ENCODE peak calls at places on chromosomes 11 and 22, in six cellular contexts. D, J, S, W, F and A are unnamed samples.

GRCh38 chr11:65789230-65790103 is 2.6 kb downstream of the OVOL1 start:
- DNase-seq in S (no peak), W (no peak), J (no peak), F (no peak), D (no peak), A (no peak)

GRCh38 chr11:115126092-115126491 is 378.1 kb downstream of the CADM1 start:
- DNase-seq in S (no peak), J (no peak), D (no peak), F (no peak), W (no peak), A (no peak)

GRCh38 chr11:34468209-34468841 is 29.6 kb downstream of the CAT start:
- DNase-seq in W (no peak), F (peak), S (peak), D (no peak), J (peak), A (peak)

GRCh38 chr11:35786918-35787557 is 124.5 kb downstream of the TRIM44 start:
- DNase-seq in F (no peak), W (no peak), D (no peak), S (peak), J (no peak), A (peak)

GRCh38 chr22:49553076-49553475 is 274.6 kb downstream of the BRD1 start:
- DNase-seq in S (no peak), D (no peak), J (no peak), F (no peak), W (peak), A (no peak)

GRCh38 chr22:21443735-21444421 is 23.3 kb upstream of the TMEM191C start:
- DNase-seq in D (no peak), W (peak), F (no peak), S (no peak), J (no peak), A (no peak)

GRCh38 chr11:127651175-127651887 is 650.8 kb upstream of the KIRREL3 start:
- DNase-seq in J (peak), S (peak), D (no peak), W (no peak), F (peak), A (peak)

GRCh38 chr11:66970371-66970807 is 4.7 kb upstream of the C11orf86 start:
- DNase-seq in D (no peak), J (no peak), S (no peak), W (no peak), F (no peak), A (no peak)

GRCh38 chr11:60059052-60059451 is 2.6 kb downstream of the MS4A3 start:
- DNase-seq in J (no peak), D (no peak), W (no peak), S (no peak), F (no peak), A (no peak)

GRCh38 chr11:77107950-77108349 is 5.3 kb downstream of the OMP start:
- DNase-seq in D (no peak), F (peak), J (peak), S (peak), W (no peak), A (peak)

GRCh38 chr11:11476971-11477645 is 124.1 kb upstream of the CSNK2A3 start:
- DNase-seq in W (no peak), J (no peak), F (no peak), S (no peak), D (no peak), A (no peak)

GRCh38 chr22:46537221-46537945 is at the start of gene CELSR1:
- DNase-seq in J (no peak), S (no peak), D (peak), F (peak), W (no peak), A (peak)

GRCh38 chr11:34978236-34979191 is 62.1 kb downstream of the PDHX start:
- DNase-seq in J (no peak), D (no peak), W (no peak), S (peak), F (no peak), A (no peak)

GRCh38 chr11:57306156-57306876 is 18.4 kb downstream of the TNKS1BP1 start:
- DNase-seq in J (peak), W (no peak), F (peak), S (peak), D (no peak), A (peak)

GRCh38 chr22:41070665-41071331 is 21.6 kb upstream of the EP300 start:
- DNase-seq in S (no peak), W (no peak), J (no peak), D (no peak), F (no peak), A (no peak)

GRCh38 chr22:22591348-22592299 is 32.6 kb upstream of the PRAME start:
- DNase-seq in F (no peak), J (no peak), W (no peak), S (peak), D (no peak), A (peak)

GRCh38 chr11:76209956-76210885 is 3.9 kb upstream of the WNT11 start:
- DNase-seq in S (peak), J (peak), D (peak), W (peak), F (peak), A (peak)

GRCh38 chr11:82046778-82047177 is 686.9 kb downstream of the FAM181B start:
- DNase-seq in D (no peak), F (peak), S (peak), W (no peak), J (no peak), A (peak)

GRCh38 chr11:124762077-124762623 is at the start of gene ESAM:
- DNase-seq in D (peak), J (peak), F (no peak), W (peak), S (no peak), A (no peak)

GRCh38 chr11:17393472-17393871 is 5.0 kb upstream of the KCNJ11 start:
- DNase-seq in S (no peak), F (no peak), D (no peak), W (peak), J (no peak), A (no peak)

GRCh38 chr11:7353100-7353499 is 101.4 kb downstream of the SYT9 start:
- DNase-seq in W (no peak), D (no peak), S (peak), J (peak), F (peak), A (no peak)

GRCh38 chr22:50547231-50547851 is 1.6 kb downstream of the KLHDC7B start:
- DNase-seq in W (peak), S (no peak), F (no peak), J (no peak), D (no peak), A (no peak)